ENCODE peak calls at places on chromosomes 2 and 18, in five cellular contexts. K is sigmoid colon, T is breast epithelium, F is endothelial cell of umbilical vein, V is H1. C is an unnamed sample. For H3K4me1, the result is how much of the 10 kb centered on the place peaks cover.

GRCh38 chr18:56257215-56257614 is 381.2 kb downstream of the TXNL1 start:
- DNase-seq in K (no peak), T (no peak), F (peak), V (no peak), C (no peak)

GRCh38 chr2:48600204-48600813 is 17.3 kb upstream of the GTF2A1L start:
- DNase-seq in K (no peak), T (no peak), F (peak), V (no peak), C (no peak)

GRCh38 chr18:62715829-62716678 is 713 bp downstream of the PHLPP1 start:
- DNase-seq in K (peak), T (peak), F (peak), V (no peak), C (peak)

GRCh38 chr2:112627060-112628040 is 18.4 kb upstream of the SLC20A1 start:
- DNase-seq in K (peak), T (peak), F (peak), V (no peak), C (no peak)

GRCh38 chr2:3172265-3172935 is 205.2 kb downstream of the EIPR1 start:
- DNase-seq in K (peak), T (no peak), F (no peak), V (no peak), C (no peak)

GRCh38 chr18:73756256-73757091 is 391.2 kb downstream of the FBXO15 start:
- DNase-seq in K (no peak), T (no peak), F (no peak), V (no peak), C (no peak)

GRCh38 chr2:141611143-141611571 is 519.7 kb downstream of the LRP1B start:
- DNase-seq in K (no peak), T (no peak), F (peak), V (no peak), C (no peak)

GRCh38 chr2:1708476-1709334 is 35.6 kb downstream of the PXDN start:
- DNase-seq in K (peak), T (no peak), F (no peak), V (no peak), C (no peak)

DNA sequence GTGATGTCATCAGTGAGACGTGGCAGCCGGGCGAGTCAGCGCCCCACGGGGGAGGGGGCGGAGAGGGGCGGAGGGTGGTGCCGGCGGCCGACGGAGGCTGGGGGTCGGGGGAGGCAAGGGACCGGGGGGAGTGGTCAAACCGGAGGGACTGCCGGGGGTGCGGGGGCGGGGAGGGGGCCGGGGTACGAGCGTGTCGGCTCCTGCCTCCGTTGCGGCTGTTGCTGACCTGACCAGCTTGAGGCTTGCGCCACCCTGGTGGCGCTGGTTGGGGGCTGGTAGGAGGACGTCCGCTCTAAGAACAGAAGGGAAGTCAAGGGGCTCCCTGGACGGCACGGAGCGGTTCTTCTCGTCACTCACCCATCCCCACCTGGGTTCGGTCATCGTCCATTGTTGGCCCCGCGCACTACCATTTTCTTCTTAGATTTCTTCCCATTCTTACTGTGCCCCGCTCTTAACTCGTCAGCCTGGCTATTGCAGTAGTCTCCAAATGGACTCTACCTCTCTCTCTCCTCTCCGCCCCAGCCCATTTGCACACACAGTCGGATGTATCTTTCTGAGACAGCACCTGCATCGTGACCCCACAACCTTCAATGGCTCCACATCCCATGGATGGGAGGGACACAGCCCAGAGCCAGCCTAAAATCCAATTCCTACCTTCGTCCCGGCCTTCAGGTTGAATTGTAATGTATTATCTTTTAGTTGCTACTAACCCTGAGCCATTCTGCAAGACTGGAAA is 702 bp upstream of the RAB1A start:
- DNase-seq in K (no peak), T (peak), F (no peak), V (no peak), C (no peak)
- TF ChIP-seq POLR2AphosphoS5 in K (no peak), T (no peak), F (peak), V (peak), C (no peak)

GRCh38 chr18:9021458-9021857 is 81.0 kb upstream of the NDUFV2 start:
- DNase-seq in K (no peak), T (no peak), F (no peak), V (no peak), C (no peak)

GRCh38 chr18:9029131-9029530 is 73.4 kb upstream of the NDUFV2 start:
- DNase-seq in K (no peak), T (no peak), F (no peak), V (no peak), C (no peak)

GRCh38 chr18:9020221-9020620 is 82.3 kb upstream of the NDUFV2 start:
- DNase-seq in K (no peak), T (no peak), F (no peak), V (no peak), C (no peak)

GRCh38 chr18:9022397-9023170 is 79.9 kb upstream of the NDUFV2 start:
- DNase-seq in K (no peak), T (no peak), F (peak), V (no peak), C (no peak)

DNA sequence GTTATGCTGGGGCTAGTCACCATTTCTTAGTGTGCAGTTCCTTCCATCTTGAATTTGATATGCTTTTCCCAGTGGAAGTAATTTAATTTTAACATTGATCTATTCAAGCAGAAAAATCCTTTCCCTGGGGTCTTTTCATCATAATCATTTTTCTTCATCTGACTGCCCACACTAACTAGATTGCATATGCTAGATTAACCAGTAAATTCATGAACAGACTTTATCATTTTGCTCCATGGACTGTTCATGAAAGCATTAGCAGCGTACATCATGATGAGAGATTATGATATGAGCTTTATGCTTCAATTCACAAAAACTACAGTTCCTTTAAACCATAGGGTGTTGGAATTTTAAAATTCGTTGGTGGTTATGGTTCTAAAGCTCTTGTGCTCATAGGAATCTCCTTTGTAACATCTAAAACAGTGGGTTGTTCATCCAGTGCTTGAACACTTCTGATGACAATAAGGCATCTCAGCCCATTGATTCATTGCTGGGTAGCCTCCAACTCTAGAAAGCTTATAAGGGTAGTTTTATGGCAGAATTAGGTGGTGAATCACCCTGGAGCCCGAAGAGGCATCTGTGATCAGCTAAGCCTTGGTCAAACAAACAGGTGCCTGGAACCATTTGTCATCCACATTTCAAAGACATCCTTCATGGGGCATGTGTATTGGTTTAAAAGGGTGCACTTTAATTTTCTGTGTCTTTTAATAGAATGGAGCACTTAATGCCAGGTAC is 77.2 kb upstream of the NDUFV2 start:
- DNase-seq in K (no peak), T (no peak), F (no peak), V (no peak), C (no peak)
- H3K4me1 ChIP-seq in K (under half), T (under half), F (under half), V (under half), C (under half)

DNA sequence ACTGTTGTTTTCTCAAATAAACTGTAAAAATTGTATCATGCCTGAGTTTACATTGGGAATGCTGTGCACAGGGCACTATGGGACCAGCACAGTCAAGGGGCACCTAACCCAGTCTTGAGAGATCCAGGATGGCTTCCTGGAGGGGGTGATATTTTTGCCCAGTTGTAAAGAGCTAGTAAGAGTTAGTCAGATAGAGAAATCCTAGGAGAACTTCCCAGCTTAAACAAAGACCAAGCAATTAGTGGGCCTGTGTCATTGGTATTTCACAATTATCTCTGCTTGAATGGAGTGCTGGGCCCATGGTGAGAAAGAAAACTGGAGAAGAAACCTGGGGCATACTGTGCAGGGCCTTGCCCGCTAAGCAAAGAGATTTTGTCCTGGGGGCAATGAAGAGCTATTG is 12.2 kb downstream of the XDH start:
- DNase-seq in K (no peak), T (no peak), F (no peak), V (no peak), C (no peak)
- TF ChIP-seq POLR2AphosphoS5 in K (no peak), T (no peak), F (no peak), V (no peak), C (no peak)

GRCh38 chr2:160566717-160567116 is 73.1 kb upstream of the RBMS1 start:
- DNase-seq in K (no peak), T (no peak), F (no peak), V (no peak), C (no peak)
- H3K4me1 ChIP-seq in K (under half), T (under half), F (under half), V (under half), C (under half)

GRCh38 chr18:67710639-67711038 is 194.1 kb upstream of the DSEL start:
- DNase-seq in K (no peak), T (no peak), F (no peak), V (no peak), C (no peak)

DNA sequence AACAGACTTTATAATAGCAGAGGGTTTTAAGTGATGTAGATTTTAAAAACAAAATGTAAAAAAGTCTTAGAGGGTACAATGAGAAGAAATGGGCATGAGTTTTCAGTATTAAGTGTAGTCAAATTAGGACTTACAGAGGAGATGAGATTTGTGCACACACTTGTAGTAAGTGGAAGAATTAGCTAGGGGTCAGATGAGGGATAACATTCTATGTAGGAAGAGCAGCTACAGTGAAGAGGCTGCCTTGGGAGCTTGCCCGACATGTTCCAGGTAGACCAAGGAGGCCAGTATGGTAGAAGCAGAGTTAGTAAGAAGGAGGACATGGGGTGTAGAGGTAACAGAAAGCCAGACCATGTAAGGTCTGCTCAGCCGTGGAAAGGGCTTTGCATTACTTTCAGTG is 189.2 kb upstream of the DSEL start:
- DNase-seq in K (no peak), T (no peak), F (no peak), V (no peak), C (no peak)
- TF ChIP-seq POLR2AphosphoS5 in K (no peak), T (no peak), F (no peak), V (no peak), C (no peak)

DNA sequence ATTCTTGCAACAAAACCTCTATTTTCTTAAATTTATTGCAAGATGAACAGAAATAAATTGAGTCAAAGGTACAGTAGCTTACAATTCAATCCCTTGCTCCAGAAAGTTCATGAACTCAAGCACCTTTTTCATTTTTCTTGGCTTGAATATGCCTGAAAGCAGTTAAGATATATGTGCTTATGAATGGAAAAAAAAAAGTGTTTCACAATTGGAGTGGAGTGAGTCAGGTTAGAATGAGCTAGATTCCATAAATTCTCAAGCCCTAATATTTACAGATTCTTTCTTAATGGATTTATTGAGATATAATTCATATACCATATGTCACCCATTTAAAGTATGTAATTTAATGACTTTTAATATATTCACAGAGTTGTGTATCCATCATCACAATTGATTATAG is 39.6 kb upstream of the NEMP2 start:
- DNase-seq in K (no peak), T (no peak), F (no peak), V (no peak), C (no peak)
- H3K4me1 ChIP-seq in K (under half), T (under half), F (under half), V (under half), C (under half)

DNA sequence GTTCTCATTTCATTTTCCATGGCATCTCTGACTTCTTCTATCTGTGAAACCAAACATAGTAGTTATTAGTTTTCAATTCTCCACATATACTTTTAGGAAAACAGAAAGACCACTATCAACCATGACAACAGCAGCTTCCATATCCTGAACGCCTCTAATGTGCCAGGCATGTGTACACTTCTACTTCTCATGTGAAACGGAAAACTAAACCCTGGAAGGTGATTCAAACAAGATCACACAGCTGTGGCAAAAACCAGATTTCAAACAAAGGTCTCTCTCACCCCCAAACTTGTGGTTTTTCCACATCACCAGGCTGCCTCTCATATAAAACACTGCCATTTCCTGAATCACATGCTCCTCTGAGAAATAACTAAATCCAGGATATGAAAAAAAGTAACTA is 41.8 kb downstream of the PTCD3 start:
- DNase-seq in K (no peak), T (no peak), F (no peak), V (no peak), C (no peak)
- TF ChIP-seq POLR2AphosphoS5 in K (no peak), T (no peak), F (no peak), V (no peak), C (no peak)